ENCODE peak calls at places on chromosome 2, in nine cellular contexts. One of them, this sample, is unnamed.

GRCh38 chr2:231666171-231667095 is 41.9 kb upstream of the PTMA start:
- DNase-seq in amniotic stem cell: peak; percentile 71
- DNase-seq in mammary epithelial cell: no peak
- DNase-seq in cerebellar cortex: peak; percentile 90
- DNase-seq in NCI-H2227 treated with DMSO at 0.1 percent for 48 hours: no peak
- DNase-seq in LoVo: peak; percentile 95
- DNase-seq in uterus: peak; percentile 96
- DNase-seq in stimulated activated CD8-positive, alpha-beta memory T cell treated with anti-CD3 and anti-CD28 coated beads, Interleukin-12 subunit alpha, Interleukin-12 subunit beta, amount 100 ng/mL, for 1 hour: no peak
- DNase-seq in GM06990: peak; percentile 87
- DNase-seq in this sample: peak; percentile 51

GRCh38 chr2:202541137-202541536 is 93.6 kb upstream of the FAM117B start:
- DNase-seq in amniotic stem cell: no peak
- DNase-seq in cerebellar cortex: no peak
- DNase-seq in GM06990: no peak
- DNase-seq in stimulated activated CD8-positive, alpha-beta memory T cell treated with anti-CD3 and anti-CD28 coated beads, Interleukin-12 subunit alpha, Interleukin-12 subunit beta, amount 100 ng/mL, for 1 hour: no peak
- DNase-seq in NCI-H2227 treated with DMSO at 0.1 percent for 48 hours: no peak
- DNase-seq in uterus: no peak
- DNase-seq in mammary epithelial cell: no peak
- DNase-seq in LoVo: no peak
- DNase-seq in this sample: no peak

GRCh38 chr2:128986867-128987268 is 668.2 kb upstream of the HS6ST1 start:
- DNase-seq in NCI-H2227 treated with DMSO at 0.1 percent for 48 hours: no peak
- DNase-seq in stimulated activated CD8-positive, alpha-beta memory T cell treated with anti-CD3 and anti-CD28 coated beads, Interleukin-12 subunit alpha, Interleukin-12 subunit beta, amount 100 ng/mL, for 1 hour: no peak
- DNase-seq in LoVo: no peak
- DNase-seq in mammary epithelial cell: peak; percentile 61
- DNase-seq in cerebellar cortex: no peak
- DNase-seq in uterus: no peak
- DNase-seq in amniotic stem cell: no peak
- DNase-seq in GM06990: no peak
- DNase-seq in this sample: no peak

GRCh38 chr2:152646264-152646663 is 71.0 kb downstream of the PRPF40A start:
- DNase-seq in stimulated activated CD8-positive, alpha-beta memory T cell treated with anti-CD3 and anti-CD28 coated beads, Interleukin-12 subunit alpha, Interleukin-12 subunit beta, amount 100 ng/mL, for 1 hour: no peak
- DNase-seq in LoVo: no peak
- DNase-seq in GM06990: no peak
- DNase-seq in amniotic stem cell: no peak
- DNase-seq in NCI-H2227 treated with DMSO at 0.1 percent for 48 hours: no peak
- DNase-seq in mammary epithelial cell: no peak
- DNase-seq in uterus: no peak
- DNase-seq in cerebellar cortex: no peak
- DNase-seq in this sample: no peak

GRCh38 chr2:240604939-240605716 is 18.6 kb downstream of the CAPN10 start:
- DNase-seq in stimulated activated CD8-positive, alpha-beta memory T cell treated with anti-CD3 and anti-CD28 coated beads, Interleukin-12 subunit alpha, Interleukin-12 subunit beta, amount 100 ng/mL, for 1 hour: no peak
- DNase-seq in mammary epithelial cell: no peak
- DNase-seq in cerebellar cortex: no peak
- DNase-seq in NCI-H2227 treated with DMSO at 0.1 percent for 48 hours: no peak
- DNase-seq in uterus: no peak
- DNase-seq in amniotic stem cell: no peak
- DNase-seq in LoVo: peak; percentile 86
- DNase-seq in GM06990: no peak
- DNase-seq in this sample: no peak

GRCh38 chr2:137968477-137969417 is 4.5 kb downstream of the HNMT start:
- DNase-seq in LoVo: no peak
- DNase-seq in stimulated activated CD8-positive, alpha-beta memory T cell treated with anti-CD3 and anti-CD28 coated beads, Interleukin-12 subunit alpha, Interleukin-12 subunit beta, amount 100 ng/mL, for 1 hour: no peak
- DNase-seq in amniotic stem cell: no peak
- DNase-seq in uterus: no peak
- DNase-seq in cerebellar cortex: no peak
- DNase-seq in mammary epithelial cell: no peak
- DNase-seq in NCI-H2227 treated with DMSO at 0.1 percent for 48 hours: no peak
- DNase-seq in GM06990: no peak
- DNase-seq in this sample: no peak

GRCh38 chr2:205984381-205984780 is 101.6 kb downstream of the INO80D start:
- DNase-seq in stimulated activated CD8-positive, alpha-beta memory T cell treated with anti-CD3 and anti-CD28 coated beads, Interleukin-12 subunit alpha, Interleukin-12 subunit beta, amount 100 ng/mL, for 1 hour: no peak
- DNase-seq in GM06990: peak; percentile 9
- DNase-seq in LoVo: no peak
- DNase-seq in cerebellar cortex: no peak
- DNase-seq in NCI-H2227 treated with DMSO at 0.1 percent for 48 hours: no peak
- DNase-seq in uterus: no peak
- DNase-seq in mammary epithelial cell: no peak
- DNase-seq in amniotic stem cell: no peak
- DNase-seq in this sample: peak; percentile 92

GRCh38 chr2:185279999-185280398 is 458.6 kb upstream of the FSIP2 start:
- DNase-seq in stimulated activated CD8-positive, alpha-beta memory T cell treated with anti-CD3 and anti-CD28 coated beads, Interleukin-12 subunit alpha, Interleukin-12 subunit beta, amount 100 ng/mL, for 1 hour: no peak
- DNase-seq in NCI-H2227 treated with DMSO at 0.1 percent for 48 hours: no peak
- DNase-seq in uterus: no peak
- DNase-seq in mammary epithelial cell: peak; percentile 7
- DNase-seq in cerebellar cortex: no peak
- DNase-seq in LoVo: peak; percentile 20
- DNase-seq in amniotic stem cell: no peak
- DNase-seq in GM06990: no peak
- DNase-seq in this sample: peak; percentile 41

GRCh38 chr2:205989291-205990071 is 96.5 kb downstream of the INO80D start:
- DNase-seq in NCI-H2227 treated with DMSO at 0.1 percent for 48 hours: no peak
- DNase-seq in GM06990: no peak
- DNase-seq in LoVo: no peak
- DNase-seq in cerebellar cortex: no peak
- DNase-seq in mammary epithelial cell: no peak
- DNase-seq in amniotic stem cell: no peak
- DNase-seq in uterus: no peak
- DNase-seq in stimulated activated CD8-positive, alpha-beta memory T cell treated with anti-CD3 and anti-CD28 coated beads, Interleukin-12 subunit alpha, Interleukin-12 subunit beta, amount 100 ng/mL, for 1 hour: no peak
- DNase-seq in this sample: no peak

GRCh38 chr2:71703981-71704545 is 250.7 kb downstream of the DYSF start:
- DNase-seq in LoVo: no peak
- DNase-seq in NCI-H2227 treated with DMSO at 0.1 percent for 48 hours: no peak
- DNase-seq in mammary epithelial cell: no peak
- DNase-seq in amniotic stem cell: no peak
- DNase-seq in stimulated activated CD8-positive, alpha-beta memory T cell treated with anti-CD3 and anti-CD28 coated beads, Interleukin-12 subunit alpha, Interleukin-12 subunit beta, amount 100 ng/mL, for 1 hour: no peak
- DNase-seq in cerebellar cortex: no peak
- DNase-seq in GM06990: no peak
- DNase-seq in uterus: no peak
- DNase-seq in this sample: no peak

GRCh38 chr2:75500633-75501032 is 60.1 kb downstream of the EVA1A start:
- DNase-seq in stimulated activated CD8-positive, alpha-beta memory T cell treated with anti-CD3 and anti-CD28 coated beads, Interleukin-12 subunit alpha, Interleukin-12 subunit beta, amount 100 ng/mL, for 1 hour: no peak
- DNase-seq in amniotic stem cell: no peak
- DNase-seq in LoVo: no peak
- DNase-seq in GM06990: no peak
- DNase-seq in uterus: no peak
- DNase-seq in NCI-H2227 treated with DMSO at 0.1 percent for 48 hours: no peak
- DNase-seq in mammary epithelial cell: peak; percentile 48
- DNase-seq in cerebellar cortex: no peak
- DNase-seq in this sample: no peak

GRCh38 chr2:43161650-43162542 is 64.5 kb downstream of the ZFP36L2 start:
- DNase-seq in NCI-H2227 treated with DMSO at 0.1 percent for 48 hours: no peak
- DNase-seq in amniotic stem cell: no peak
- DNase-seq in uterus: no peak
- DNase-seq in cerebellar cortex: no peak
- DNase-seq in GM06990: no peak
- DNase-seq in stimulated activated CD8-positive, alpha-beta memory T cell treated with anti-CD3 and anti-CD28 coated beads, Interleukin-12 subunit alpha, Interleukin-12 subunit beta, amount 100 ng/mL, for 1 hour: no peak
- DNase-seq in mammary epithelial cell: no peak
- DNase-seq in LoVo: peak; percentile 74
- DNase-seq in this sample: no peak

GRCh38 chr2:128613876-128614275 is 295.2 kb upstream of the HS6ST1 start:
- DNase-seq in LoVo: no peak
- DNase-seq in NCI-H2227 treated with DMSO at 0.1 percent for 48 hours: no peak
- DNase-seq in GM06990: no peak
- DNase-seq in uterus: no peak
- DNase-seq in stimulated activated CD8-positive, alpha-beta memory T cell treated with anti-CD3 and anti-CD28 coated beads, Interleukin-12 subunit alpha, Interleukin-12 subunit beta, amount 100 ng/mL, for 1 hour: no peak
- DNase-seq in cerebellar cortex: no peak
- DNase-seq in amniotic stem cell: no peak
- DNase-seq in mammary epithelial cell: no peak
- DNase-seq in this sample: no peak

GRCh38 chr2:10345813-10346212 is 43.1 kb downstream of the HPCAL1 start:
- DNase-seq in GM06990: no peak
- DNase-seq in mammary epithelial cell: no peak
- DNase-seq in amniotic stem cell: no peak
- DNase-seq in NCI-H2227 treated with DMSO at 0.1 percent for 48 hours: no peak
- DNase-seq in stimulated activated CD8-positive, alpha-beta memory T cell treated with anti-CD3 and anti-CD28 coated beads, Interleukin-12 subunit alpha, Interleukin-12 subunit beta, amount 100 ng/mL, for 1 hour: no peak
- DNase-seq in uterus: no peak
- DNase-seq in cerebellar cortex: no peak
- DNase-seq in LoVo: no peak
- DNase-seq in this sample: no peak

GRCh38 chr2:200300650-200301314 is 5.7 kb upstream of the SPATS2L start:
- DNase-seq in GM06990: no peak
- DNase-seq in NCI-H2227 treated with DMSO at 0.1 percent for 48 hours: no peak
- DNase-seq in mammary epithelial cell: peak; percentile 98
- DNase-seq in cerebellar cortex: no peak
- DNase-seq in uterus: no peak
- DNase-seq in LoVo: peak; percentile 82
- DNase-seq in stimulated activated CD8-positive, alpha-beta memory T cell treated with anti-CD3 and anti-CD28 coated beads, Interleukin-12 subunit alpha, Interleukin-12 subunit beta, amount 100 ng/mL, for 1 hour: no peak
- DNase-seq in amniotic stem cell: no peak
- DNase-seq in this sample: no peak

GRCh38 chr2:147782521-147782920 is 62.3 kb upstream of the ACVR2A start:
- DNase-seq in GM06990: no peak
- DNase-seq in cerebellar cortex: no peak
- DNase-seq in LoVo: no peak
- DNase-seq in stimulated activated CD8-positive, alpha-beta memory T cell treated with anti-CD3 and anti-CD28 coated beads, Interleukin-12 subunit alpha, Interleukin-12 subunit beta, amount 100 ng/mL, for 1 hour: no peak
- DNase-seq in mammary epithelial cell: peak; percentile 65
- DNase-seq in NCI-H2227 treated with DMSO at 0.1 percent for 48 hours: peak; percentile 58
- DNase-seq in uterus: no peak
- DNase-seq in amniotic stem cell: no peak
- DNase-seq in this sample: no peak

GRCh38 chr2:150169230-150169629 is 318.2 kb downstream of the RND3 start:
- DNase-seq in uterus: no peak
- DNase-seq in amniotic stem cell: no peak
- DNase-seq in stimulated activated CD8-positive, alpha-beta memory T cell treated with anti-CD3 and anti-CD28 coated beads, Interleukin-12 subunit alpha, Interleukin-12 subunit beta, amount 100 ng/mL, for 1 hour: no peak
- DNase-seq in LoVo: no peak
- DNase-seq in mammary epithelial cell: no peak
- DNase-seq in NCI-H2227 treated with DMSO at 0.1 percent for 48 hours: no peak
- DNase-seq in GM06990: no peak
- DNase-seq in cerebellar cortex: no peak
- DNase-seq in this sample: no peak

GRCh38 chr2:53235836-53236582 is 531.6 kb upstream of the CHAC2 start:
- DNase-seq in stimulated activated CD8-positive, alpha-beta memory T cell treated with anti-CD3 and anti-CD28 coated beads, Interleukin-12 subunit alpha, Interleukin-12 subunit beta, amount 100 ng/mL, for 1 hour: no peak
- DNase-seq in GM06990: no peak
- DNase-seq in NCI-H2227 treated with DMSO at 0.1 percent for 48 hours: no peak
- DNase-seq in amniotic stem cell: no peak
- DNase-seq in LoVo: peak; percentile 7
- DNase-seq in mammary epithelial cell: peak; percentile 73
- DNase-seq in uterus: no peak
- DNase-seq in cerebellar cortex: no peak
- DNase-seq in this sample: no peak

GRCh38 chr2:119158563-119159347 is at the start of gene C1QL2:
- DNase-seq in amniotic stem cell: no peak
- DNase-seq in GM06990: peak; percentile 19
- DNase-seq in stimulated activated CD8-positive, alpha-beta memory T cell treated with anti-CD3 and anti-CD28 coated beads, Interleukin-12 subunit alpha, Interleukin-12 subunit beta, amount 100 ng/mL, for 1 hour: no peak
- DNase-seq in mammary epithelial cell: peak; percentile 10
- DNase-seq in uterus: no peak
- DNase-seq in NCI-H2227 treated with DMSO at 0.1 percent for 48 hours: peak; percentile 42
- DNase-seq in LoVo: no peak
- DNase-seq in cerebellar cortex: no peak
- DNase-seq in this sample: no peak

GRCh38 chr2:241816431-241817121 is 7.6 kb downstream of the NEU4 start:
- DNase-seq in LoVo: no peak
- DNase-seq in amniotic stem cell: no peak
- DNase-seq in stimulated activated CD8-positive, alpha-beta memory T cell treated with anti-CD3 and anti-CD28 coated beads, Interleukin-12 subunit alpha, Interleukin-12 subunit beta, amount 100 ng/mL, for 1 hour: no peak
- DNase-seq in GM06990: no peak
- DNase-seq in mammary epithelial cell: no peak
- DNase-seq in uterus: no peak
- DNase-seq in NCI-H2227 treated with DMSO at 0.1 percent for 48 hours: no peak
- DNase-seq in cerebellar cortex: no peak
- DNase-seq in this sample: no peak

GRCh38 chr2:2568411-2568810 is 237.3 kb upstream of the MYT1L start:
- DNase-seq in amniotic stem cell: no peak
- DNase-seq in stimulated activated CD8-positive, alpha-beta memory T cell treated with anti-CD3 and anti-CD28 coated beads, Interleukin-12 subunit alpha, Interleukin-12 subunit beta, amount 100 ng/mL, for 1 hour: no peak
- DNase-seq in uterus: no peak
- DNase-seq in mammary epithelial cell: no peak
- DNase-seq in cerebellar cortex: no peak
- DNase-seq in NCI-H2227 treated with DMSO at 0.1 percent for 48 hours: no peak
- DNase-seq in GM06990: no peak
- DNase-seq in LoVo: no peak
- DNase-seq in this sample: no peak

GRCh38 chr2:84924173-84925106 is 19.0 kb downstream of the TMSB10 start:
- DNase-seq in GM06990: no peak
- DNase-seq in stimulated activated CD8-positive, alpha-beta memory T cell treated with anti-CD3 and anti-CD28 coated beads, Interleukin-12 subunit alpha, Interleukin-12 subunit beta, amount 100 ng/mL, for 1 hour: no peak
- DNase-seq in cerebellar cortex: peak; percentile 51
- DNase-seq in uterus: peak; percentile 61
- DNase-seq in LoVo: no peak
- DNase-seq in mammary epithelial cell: peak; percentile 74
- DNase-seq in NCI-H2227 treated with DMSO at 0.1 percent for 48 hours: no peak
- DNase-seq in amniotic stem cell: no peak
- DNase-seq in this sample: peak; percentile 94

GRCh38 chr2:54103454-54104314 is 11.7 kb upstream of the ACYP2 start:
- DNase-seq in cerebellar cortex: no peak
- DNase-seq in LoVo: peak; percentile 32
- DNase-seq in stimulated activated CD8-positive, alpha-beta memory T cell treated with anti-CD3 and anti-CD28 coated beads, Interleukin-12 subunit alpha, Interleukin-12 subunit beta, amount 100 ng/mL, for 1 hour: no peak
- DNase-seq in uterus: peak; percentile 31
- DNase-seq in GM06990: peak; percentile 48
- DNase-seq in amniotic stem cell: no peak
- DNase-seq in NCI-H2227 treated with DMSO at 0.1 percent for 48 hours: no peak
- DNase-seq in mammary epithelial cell: peak; percentile 91
- DNase-seq in this sample: peak; percentile 85

GRCh38 chr2:199818001-199818400 is 33.0 kb downstream of the FTCDNL1 start:
- DNase-seq in stimulated activated CD8-positive, alpha-beta memory T cell treated with anti-CD3 and anti-CD28 coated beads, Interleukin-12 subunit alpha, Interleukin-12 subunit beta, amount 100 ng/mL, for 1 hour: no peak
- DNase-seq in NCI-H2227 treated with DMSO at 0.1 percent for 48 hours: no peak
- DNase-seq in uterus: no peak
- DNase-seq in amniotic stem cell: no peak
- DNase-seq in mammary epithelial cell: no peak
- DNase-seq in GM06990: no peak
- DNase-seq in cerebellar cortex: no peak
- DNase-seq in LoVo: no peak
- DNase-seq in this sample: no peak

GRCh38 chr2:197273485-197273884 is 37.1 kb downstream of the ANKRD44 start:
- DNase-seq in GM06990: no peak
- DNase-seq in NCI-H2227 treated with DMSO at 0.1 percent for 48 hours: no peak
- DNase-seq in mammary epithelial cell: no peak
- DNase-seq in cerebellar cortex: peak; percentile 94
- DNase-seq in stimulated activated CD8-positive, alpha-beta memory T cell treated with anti-CD3 and anti-CD28 coated beads, Interleukin-12 subunit alpha, Interleukin-12 subunit beta, amount 100 ng/mL, for 1 hour: no peak
- DNase-seq in amniotic stem cell: no peak
- DNase-seq in LoVo: no peak
- DNase-seq in uterus: peak; percentile 37
- DNase-seq in this sample: no peak

GRCh38 chr2:150389487-150389886 is 98.0 kb downstream of the RND3 start:
- DNase-seq in GM06990: no peak
- DNase-seq in stimulated activated CD8-positive, alpha-beta memory T cell treated with anti-CD3 and anti-CD28 coated beads, Interleukin-12 subunit alpha, Interleukin-12 subunit beta, amount 100 ng/mL, for 1 hour: no peak
- DNase-seq in mammary epithelial cell: peak; percentile 15
- DNase-seq in NCI-H2227 treated with DMSO at 0.1 percent for 48 hours: no peak
- DNase-seq in LoVo: no peak
- DNase-seq in cerebellar cortex: no peak
- DNase-seq in uterus: no peak
- DNase-seq in amniotic stem cell: no peak
- DNase-seq in this sample: no peak

GRCh38 chr2:189425676-189426075 is 15.6 kb upstream of the WDR75 start:
- DNase-seq in stimulated activated CD8-positive, alpha-beta memory T cell treated with anti-CD3 and anti-CD28 coated beads, Interleukin-12 subunit alpha, Interleukin-12 subunit beta, amount 100 ng/mL, for 1 hour: no peak
- DNase-seq in mammary epithelial cell: no peak
- DNase-seq in uterus: no peak
- DNase-seq in cerebellar cortex: no peak
- DNase-seq in GM06990: no peak
- DNase-seq in NCI-H2227 treated with DMSO at 0.1 percent for 48 hours: no peak
- DNase-seq in LoVo: no peak
- DNase-seq in amniotic stem cell: no peak
- DNase-seq in this sample: no peak

GRCh38 chr2:36589230-36589630 is 8.7 kb downstream of the FEZ2 start:
- DNase-seq in NCI-H2227 treated with DMSO at 0.1 percent for 48 hours: no peak
- DNase-seq in cerebellar cortex: peak; percentile 90
- DNase-seq in amniotic stem cell: no peak
- DNase-seq in uterus: no peak
- DNase-seq in GM06990: no peak
- DNase-seq in mammary epithelial cell: no peak
- DNase-seq in LoVo: no peak
- DNase-seq in stimulated activated CD8-positive, alpha-beta memory T cell treated with anti-CD3 and anti-CD28 coated beads, Interleukin-12 subunit alpha, Interleukin-12 subunit beta, amount 100 ng/mL, for 1 hour: no peak
- DNase-seq in this sample: no peak

GRCh38 chr2:21438949-21439348 is 315.2 kb downstream of the TDRD15 start:
- DNase-seq in amniotic stem cell: no peak
- DNase-seq in LoVo: no peak
- DNase-seq in uterus: no peak
- DNase-seq in NCI-H2227 treated with DMSO at 0.1 percent for 48 hours: no peak
- DNase-seq in mammary epithelial cell: no peak
- DNase-seq in cerebellar cortex: no peak
- DNase-seq in stimulated activated CD8-positive, alpha-beta memory T cell treated with anti-CD3 and anti-CD28 coated beads, Interleukin-12 subunit alpha, Interleukin-12 subunit beta, amount 100 ng/mL, for 1 hour: no peak
- DNase-seq in GM06990: no peak
- DNase-seq in this sample: no peak

This sample was measured in MM.1S.